ENCODE peak calls at places on chromosome 14, in eight cellular contexts. J is amygdala; H is endothelial cell; X is M059J; N is stimulated activated CD4-positive, alpha-beta T cell treated with anti-CD3 and anti-CD28 coated beads, Interleukin-12 subunit alpha, Interleukin-12 subunit beta, amount 100 ng/mL, for 48 hours; C is GM04504; Z is AG09309; O is iPS-NIHi11. L is an unnamed sample.

GRCh38 chr14:77804592-77804991 is 4.7 kb downstream of the ADCK1 start:
- DNase-seq in O (peak), C (no peak), X (peak), N (no peak), Z (no peak), J (no peak), H (peak), L (no peak)

GRCh38 chr14:20001863-20002262 is at the start of gene OR4Q2:
- DNase-seq in N (no peak), H (no peak), Z (no peak), J (no peak), X (no peak), O (no peak), C (no peak), L (no peak)

GRCh38 chr14:100065942-100066574 is 836 bp downstream of the EVL start:
- DNase-seq in J (no peak), Z (peak), X (no peak), C (no peak), N (peak), O (no peak), H (no peak), L (no peak)

GRCh38 chr14:50954811-50955372 is 10.6 kb upstream of the PYGL start:
- DNase-seq in O (peak), X (peak), N (no peak), H (no peak), C (peak), J (no peak), Z (no peak), L (peak)

GRCh38 chr14:31466554-31466953 is 9.2 kb upstream of the DTD2 start:
- DNase-seq in J (no peak), Z (no peak), N (no peak), C (no peak), H (no peak), O (no peak), X (no peak), L (no peak)

GRCh38 chr14:105315941-105316562 is 1.5 kb downstream of the PACS2 start:
- DNase-seq in C (no peak), X (peak), J (no peak), H (no peak), N (no peak), Z (no peak), O (no peak), L (peak)

GRCh38 chr14:91417983-91418386 is 365 bp upstream of the CCDC88C start:
- DNase-seq in C (no peak), O (peak), J (no peak), X (no peak), H (peak), N (peak), Z (no peak), L (peak)

GRCh38 chr14:62409909-62410308 is 635.3 kb downstream of the KCNH5 start:
- DNase-seq in C (peak), O (no peak), H (no peak), X (peak), J (no peak), N (no peak), Z (no peak), L (no peak)

GRCh38 chr14:49303952-49304516 is 282.1 kb downstream of the RPS29 start:
- DNase-seq in N (no peak), X (peak), Z (no peak), H (peak), O (peak), C (no peak), J (no peak), L (peak)

GRCh38 chr14:20658246-20658645 is 16.8 kb upstream of the OR6S1 start:
- DNase-seq in X (no peak), H (no peak), C (no peak), Z (no peak), N (no peak), O (no peak), J (no peak), L (no peak)

GRCh38 chr14:50740858-50741257 is 72.8 kb upstream of the SAV1 start:
- DNase-seq in J (no peak), Z (no peak), X (peak), N (no peak), C (no peak), O (no peak), H (no peak), L (no peak)

GRCh38 chr14:39469094-39469710 is 37.0 kb upstream of the FBXO33 start:
- DNase-seq in X (no peak), H (peak), Z (no peak), O (peak), J (peak), N (no peak), C (no peak), L (no peak)

GRCh38 chr14:75268638-75269550 is 9.7 kb upstream of the FOS start:
- DNase-seq in N (no peak), J (no peak), X (no peak), C (no peak), H (no peak), Z (no peak), O (no peak), L (no peak)

GRCh38 chr14:46902837-46903236 is 251.3 kb upstream of the RPL10L start:
- DNase-seq in Z (no peak), X (no peak), H (no peak), O (no peak), N (no peak), J (no peak), C (no peak), L (no peak)

GRCh38 chr14:60508707-60509437 is at the start of gene SIX6:
- DNase-seq in C (no peak), X (peak), N (no peak), O (peak), H (peak), J (no peak), Z (no peak), L (peak)

GRCh38 chr14:61406198-61406597 is 84.8 kb downstream of the PRKCH start:
- DNase-seq in X (no peak), H (no peak), O (peak), C (no peak), N (no peak), Z (no peak), J (no peak), L (no peak)

GRCh38 chr14:91835197-91835919 is 32.0 kb downstream of the TC2N start:
- DNase-seq in J (no peak), X (no peak), O (no peak), H (no peak), Z (no peak), N (peak), C (no peak), L (no peak)

GRCh38 chr14:24576178-24576577 is at the start of gene CTSG:
- DNase-seq in N (no peak), X (no peak), J (no peak), H (no peak), C (no peak), O (no peak), Z (no peak), L (no peak)

GRCh38 chr14:86038401-86038985 is 508.5 kb downstream of the FLRT2 start:
- DNase-seq in O (peak), C (peak), X (no peak), Z (peak), J (peak), N (peak), H (peak), L (peak)

GRCh38 chr14:56328021-56328420 is 209.8 kb downstream of the PELI2 start:
- DNase-seq in O (no peak), N (no peak), H (no peak), Z (no peak), X (no peak), C (no peak), J (no peak), L (no peak)

GRCh38 chr14:71209888-71210287 is 302.6 kb downstream of the PCNX1 start:
- DNase-seq in H (no peak), J (no peak), O (no peak), N (no peak), Z (no peak), X (no peak), C (peak), L (no peak)